ENCODE peak calls at places on chromosomes 16 and 17, in seven cellular contexts. D, H, T, F, M, E and Y are unnamed samples.

GRCh38 chr17:42698736-42699414 is 16.5 kb downstream of the CNTNAP1 start:
- DNase-seq in D (no peak), H (no peak), T (no peak), F (peak), M (no peak), E (no peak), Y (no peak)

GRCh38 chr16:88957887-88958577 is 19.0 kb downstream of the CBFA2T3 start:
- DNase-seq in D (no peak), H (no peak), T (no peak), F (peak), M (peak), E (no peak), Y (no peak)

GRCh38 chr17:43200127-43200526 is 11.5 kb upstream of the TMEM106A start:
- DNase-seq in D (no peak), H (no peak), T (no peak), F (no peak), M (no peak), E (peak), Y (no peak)

GRCh38 chr16:77406680-77407079 is 28.2 kb downstream of the ADAMTS18 start:
- DNase-seq in D (no peak), H (no peak), T (no peak), F (no peak), M (no peak), E (no peak), Y (no peak)

GRCh38 chr16:56606688-56607618 is 1.4 kb upstream of the MT2A start:
- DNase-seq in D (peak), H (peak), T (no peak), F (peak), M (peak), E (no peak), Y (no peak)

GRCh38 chr17:55116440-55116914 is 147.9 kb downstream of the STXBP4 start:
- DNase-seq in D (no peak), H (no peak), T (no peak), F (no peak), M (no peak), E (no peak), Y (no peak)

GRCh38 chr16:57992084-57992483 is 8.4 kb downstream of the ZNF319 start:
- DNase-seq in D (no peak), H (no peak), T (no peak), F (peak), M (no peak), E (peak), Y (no peak)

GRCh38 chr16:85428899-85429775 is 184.0 kb upstream of the GSE1 start:
- DNase-seq in D (no peak), H (peak), T (no peak), F (peak), M (peak), E (no peak), Y (peak)

GRCh38 chr17:81381632-81382577 is 13.4 kb upstream of the BAHCC1 start:
- DNase-seq in D (no peak), H (no peak), T (peak), F (peak), M (peak), E (no peak), Y (no peak)

GRCh38 chr17:65953316-65954147 is 238.4 kb downstream of the CEP112 start:
- DNase-seq in D (no peak), H (no peak), T (peak), F (no peak), M (no peak), E (no peak), Y (no peak)

GRCh38 chr17:67258836-67259468 is 14.0 kb upstream of the HELZ start:
- DNase-seq in D (no peak), H (no peak), T (peak), F (no peak), M (no peak), E (no peak), Y (no peak)

GRCh38 chr16:53056528-53056881 is 1.7 kb downstream of the CHD9 start:
- DNase-seq in D (no peak), H (no peak), T (no peak), F (no peak), M (no peak), E (no peak), Y (no peak)

GRCh38 chr17:80992948-80993624 is 1.4 kb downstream of the CHMP6 start:
- DNase-seq in D (no peak), H (no peak), T (no peak), F (no peak), M (no peak), E (no peak), Y (no peak)

GRCh38 chr16:24508614-24509013 is 30.8 kb upstream of the RBBP6 start:
- DNase-seq in D (no peak), H (no peak), T (no peak), F (peak), M (no peak), E (no peak), Y (no peak)

GRCh38 chr17:1724869-1725641 is 551 bp downstream of the WDR81 start:
- DNase-seq in D (no peak), H (no peak), T (no peak), F (peak), M (peak), E (peak), Y (no peak)

GRCh38 chr17:78735832-78736525 is 46.1 kb downstream of the CYTH1 start:
- DNase-seq in D (no peak), H (no peak), T (no peak), F (no peak), M (no peak), E (no peak), Y (no peak)

GRCh38 chr17:79811888-79812205 is 15.0 kb upstream of the CBX8 start:
- DNase-seq in D (no peak), H (no peak), T (peak), F (no peak), M (no peak), E (no peak), Y (peak)

GRCh38 chr16:67881557-67882220 is 3.0 kb upstream of the NRN1L start:
- DNase-seq in D (no peak), H (no peak), T (no peak), F (peak), M (no peak), E (no peak), Y (no peak)

GRCh38 chr17:78471635-78472034 is 93.2 kb downstream of the PGS1 start:
- DNase-seq in D (no peak), H (no peak), T (no peak), F (no peak), M (no peak), E (no peak), Y (no peak)

GRCh38 chr16:28168991-28169554 is 42.7 kb downstream of the XPO6 start:
- DNase-seq in D (no peak), H (no peak), T (no peak), F (no peak), M (no peak), E (no peak), Y (no peak)

GRCh38 chr17:54153423-54153822 is 330.7 kb downstream of the KIF2B start:
- DNase-seq in D (no peak), H (no peak), T (no peak), F (no peak), M (no peak), E (no peak), Y (no peak)

GRCh38 chr16:57760357-57761160 is 25.0 kb downstream of the KATNB1 start:
- DNase-seq in D (no peak), H (no peak), T (peak), F (peak), M (peak), E (no peak), Y (no peak)

GRCh38 chr17:5794881-5795486 is 210.7 kb upstream of the NLRP1 start:
- DNase-seq in D (no peak), H (no peak), T (no peak), F (no peak), M (no peak), E (no peak), Y (no peak)

GRCh38 chr16:71384073-71384724 is 25.7 kb downstream of the CALB2 start:
- DNase-seq in D (no peak), H (no peak), T (no peak), F (no peak), M (no peak), E (no peak), Y (no peak)

GRCh38 chr16:4517812-4518211 is 20.8 kb downstream of the CDIP1 start:
- DNase-seq in D (no peak), H (peak), T (peak), F (no peak), M (no peak), E (peak), Y (peak)

GRCh38 chr17:5499790-5500189 is 13.4 kb downstream of the MIS12 start:
- DNase-seq in D (no peak), H (peak), T (peak), F (no peak), M (no peak), E (peak), Y (no peak)

GRCh38 chr16:23485257-23485614 is 25.1 kb downstream of the GGA2 start:
- DNase-seq in D (no peak), H (no peak), T (no peak), F (no peak), M (no peak), E (no peak), Y (no peak)

GRCh38 chr17:49995055-49995738 is at the start of gene DLX3:
- DNase-seq in D (peak), H (peak), T (peak), F (peak), M (peak), E (peak), Y (peak)

GRCh38 chr16:80250376-80250775 is 290.4 kb upstream of the DYNLRB2 start:
- DNase-seq in D (no peak), H (no peak), T (no peak), F (no peak), M (no peak), E (no peak), Y (no peak)

GRCh38 chr16:50862818-50863672 is 121.2 kb downstream of the CYLD start:
- DNase-seq in D (no peak), H (no peak), T (no peak), F (no peak), M (no peak), E (peak), Y (no peak)

GRCh38 chr17:14741516-14741915 is 440.6 kb downstream of the HS3ST3B1 start:
- DNase-seq in D (no peak), H (no peak), T (no peak), F (no peak), M (no peak), E (no peak), Y (no peak)

GRCh38 chr16:67441289-67441753 is 10.4 kb downstream of the HSD11B2 start:
- DNase-seq in D (peak), H (no peak), T (no peak), F (peak), M (no peak), E (no peak), Y (no peak)

DNA sequence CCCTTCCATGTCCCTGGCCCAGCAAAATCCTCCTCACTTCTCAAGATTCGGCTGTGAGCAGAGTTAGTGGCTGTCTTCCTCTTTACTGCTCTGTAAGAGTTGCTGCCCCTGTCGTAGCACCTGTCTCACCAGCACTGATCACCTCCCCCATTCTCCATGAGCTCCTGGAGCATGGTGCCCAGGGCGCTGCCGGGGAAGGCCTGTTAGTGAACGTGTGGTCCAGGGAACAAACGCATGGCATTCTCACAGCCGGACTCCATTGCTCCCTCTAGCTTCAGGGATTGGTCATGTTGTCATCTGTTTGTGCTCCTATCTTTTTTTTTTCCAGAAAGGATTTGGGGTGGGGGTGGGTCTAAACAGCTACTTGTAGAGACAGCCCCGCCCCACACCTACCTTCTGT is 141.2 kb downstream of the CMIP start:
- DNase-seq in D (no peak), H (peak), T (peak), F (no peak), M (peak), E (no peak), Y (no peak)
- TF ChIP-seq CTCF in D (no peak), H (peak), T (peak), F (no peak), M (no peak), E (peak), Y (peak)

DNA sequence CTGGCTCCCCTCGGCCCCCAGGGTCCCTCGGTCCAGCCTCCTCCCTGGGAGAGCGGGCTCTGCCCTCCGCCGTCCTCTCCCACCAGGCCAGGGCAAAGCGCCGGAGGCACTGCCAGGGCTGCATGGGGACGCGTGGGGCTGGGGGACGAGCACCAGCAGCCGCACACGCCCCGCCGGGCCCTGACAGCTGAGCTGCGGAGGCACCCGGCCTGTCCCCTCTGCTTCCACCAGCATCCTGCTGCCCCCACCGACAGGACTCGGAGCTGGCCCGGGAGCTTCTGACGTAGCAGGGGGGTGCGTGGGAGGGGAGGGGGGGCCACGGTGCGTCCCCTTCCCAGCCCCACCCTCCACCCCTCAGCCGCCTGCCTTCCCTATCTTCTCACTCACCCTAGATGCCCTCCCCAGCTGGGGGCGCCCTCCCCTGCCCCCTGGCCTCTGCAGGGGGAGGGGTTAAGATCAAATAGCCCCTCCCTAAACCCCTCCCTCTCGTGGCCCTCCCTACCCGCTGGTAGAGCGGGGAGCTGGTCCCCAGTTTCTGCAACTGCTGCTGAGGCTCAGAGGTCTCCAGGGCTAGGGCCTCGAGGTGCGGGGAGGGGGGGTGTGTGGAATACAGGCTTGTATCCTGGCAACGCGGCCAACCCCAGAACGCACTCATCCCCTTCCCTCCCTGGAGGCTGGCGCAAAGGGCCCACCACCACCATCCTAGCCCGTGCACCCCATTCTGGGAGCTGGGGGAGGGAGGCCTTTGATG is 1.1 kb downstream of the SRCIN1 start:
- DNase-seq in D (no peak), H (peak), T (peak), F (peak), M (peak), E (peak), Y (no peak)
- TF ChIP-seq CTCF in D (no peak), H (no peak), T (peak), F (no peak), M (no peak), E (peak), Y (no peak)

DNA sequence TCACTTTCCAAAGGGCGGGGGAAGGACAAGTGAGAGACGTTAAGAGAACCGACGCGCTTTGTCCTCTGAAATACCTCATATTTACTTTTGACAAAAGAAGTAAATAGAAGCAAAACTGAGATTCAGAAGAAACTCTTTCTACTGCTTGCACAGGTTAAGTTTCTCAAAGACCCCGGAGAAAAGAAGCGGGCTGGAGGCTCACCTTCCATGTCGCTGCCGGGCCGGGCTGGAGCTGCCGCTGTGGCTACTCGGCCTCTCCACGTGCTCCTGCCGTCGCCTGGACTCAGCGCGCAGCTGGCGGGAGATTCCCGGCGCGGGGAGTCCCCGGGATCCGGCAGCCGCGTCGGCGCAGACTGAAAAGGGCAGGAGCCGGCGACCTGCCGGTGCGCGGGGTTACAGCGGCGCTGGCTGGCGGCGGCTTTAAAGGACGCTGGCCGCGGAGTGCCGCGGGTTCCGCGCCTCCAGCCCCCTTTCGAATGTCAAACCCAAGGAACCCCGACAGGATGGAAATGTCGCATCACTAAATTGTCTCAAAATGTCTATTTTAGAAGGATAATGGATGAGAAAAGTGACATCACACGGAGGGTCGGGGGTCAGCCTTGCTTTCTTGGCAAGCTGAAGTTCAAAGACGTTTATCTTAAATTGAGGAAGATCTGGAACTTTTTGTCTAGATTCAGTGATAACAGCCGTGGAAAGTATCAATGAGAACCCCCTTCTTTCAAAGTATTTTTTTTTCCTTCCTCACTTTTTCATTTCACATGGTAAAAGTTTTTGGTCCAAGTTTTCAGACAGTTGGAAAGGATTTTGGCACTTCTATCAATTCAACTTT is at the start of gene IKZF3:
- DNase-seq in D (peak), H (peak), T (peak), F (peak), M (peak), E (peak), Y (peak)
- TF ChIP-seq CTCF in D (no peak), H (no peak), T (peak), F (no peak), M (peak), E (no peak), Y (no peak)

GRCh38 chr17:75012320-75013076 is at the start of gene MRPL58:
- DNase-seq in D (peak), H (peak), T (peak), F (peak), M (peak), E (peak), Y (peak)
- TF ChIP-seq CTCF in D (peak), H (peak), T (peak), F (peak), M (peak), E (peak), Y (peak)

DNA sequence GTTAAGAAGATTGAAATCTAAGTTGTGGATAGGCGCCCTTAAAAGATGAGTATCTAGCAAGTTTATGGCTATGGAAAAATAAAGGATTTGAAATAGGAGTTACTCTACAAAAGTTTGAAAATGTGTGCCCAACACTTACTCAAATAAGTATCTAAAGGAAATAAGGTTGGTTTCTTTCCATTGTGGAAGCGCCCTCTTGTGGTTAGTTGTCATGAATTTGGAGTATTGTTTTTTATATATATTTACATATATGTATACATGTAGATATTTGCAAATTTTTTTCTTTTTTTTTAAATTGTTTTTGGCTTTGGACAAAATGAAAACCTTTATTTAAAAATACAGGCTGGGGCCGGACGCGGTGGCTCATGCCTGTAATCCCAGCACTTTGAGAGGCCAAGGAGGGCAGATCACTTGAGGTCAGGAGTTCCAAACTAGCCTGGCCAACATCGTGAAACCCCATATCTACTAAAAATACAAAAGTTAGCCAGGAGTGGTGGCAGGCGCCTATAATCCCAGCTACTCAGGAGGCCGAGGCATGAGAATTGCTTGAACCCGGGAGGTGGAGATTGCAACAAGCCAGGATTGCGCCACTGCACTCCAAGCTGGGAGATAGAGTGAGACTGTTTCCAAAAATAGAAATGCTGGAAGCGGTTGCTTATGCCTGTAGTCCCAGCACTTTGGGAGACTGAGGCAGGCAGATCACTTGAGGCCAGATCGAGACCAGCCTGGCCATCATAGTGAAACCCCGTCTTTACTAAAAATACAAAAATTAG is 24.0 kb upstream of the VPS4A start:
- DNase-seq in D (no peak), H (peak), T (no peak), F (peak), M (no peak), E (no peak), Y (no peak)
- TF ChIP-seq CTCF in D (peak), H (peak), T (peak), F (peak), M (peak), E (peak), Y (peak)

GRCh38 chr17:18854956-18855355 is 3.0 kb upstream of the PRPSAP2 start:
- DNase-seq in D (no peak), H (no peak), T (no peak), F (no peak), M (no peak), E (no peak), Y (no peak)

GRCh38 chr17:18850679-18851078 is 7.3 kb upstream of the PRPSAP2 start:
- DNase-seq in D (no peak), H (no peak), T (no peak), F (no peak), M (no peak), E (no peak), Y (no peak)

GRCh38 chr17:18855831-18856624 is 1.9 kb upstream of the PRPSAP2 start:
- DNase-seq in D (peak), H (peak), T (peak), F (peak), M (peak), E (peak), Y (peak)

GRCh38 chr17:18851206-18851605 is 6.7 kb upstream of the PRPSAP2 start:
- DNase-seq in D (no peak), H (no peak), T (no peak), F (no peak), M (no peak), E (no peak), Y (no peak)
- TF ChIP-seq CTCF in D (no peak), H (no peak), T (no peak), F (no peak), M (no peak), E (no peak), Y (no peak)